ENCODE peak calls at places on chromosomes 6 and 20, in seven cellular contexts. O, W, E, G, H, Y and C are unnamed samples.

GRCh38 chr6:26217714-26218075 is 130.5 kb downstream of the HFE start:
- DNase-seq in O (no peak), W (no peak), E (no peak), G (peak; percentile 26), H (peak; percentile 42), Y (no peak), C (no peak)

GRCh38 chr20:61353261-61353995 is 101.4 kb downstream of the CDH4 start:
- DNase-seq in O (no peak), W (no peak), E (no peak), G (peak; percentile 75), H (no peak), Y (no peak), C (no peak)

GRCh38 chr20:63556873-63557478 is 3.0 kb downstream of the FNDC11 start:
- DNase-seq in O (no peak), W (no peak), E (no peak), G (no peak), H (no peak), Y (no peak), C (no peak)

GRCh38 chr20:43331911-43332310 is 125.8 kb upstream of the SRSF6 start:
- DNase-seq in O (no peak), W (no peak), E (no peak), G (no peak), H (no peak), Y (no peak), C (no peak)

GRCh38 chr6:7723554-7723953 is 2.3 kb upstream of the BMP6 start:
- DNase-seq in O (no peak), W (no peak), E (no peak), G (no peak), H (no peak), Y (no peak), C (no peak)

GRCh38 chr6:84623956-84624680 is 140.3 kb downstream of the TBX18 start:
- DNase-seq in O (no peak), W (no peak), E (no peak), G (peak; percentile 95), H (no peak), Y (no peak), C (no peak)

GRCh38 chr20:63243604-63244247 is 8.0 kb downstream of the BIRC7 start:
- DNase-seq in O (no peak), W (no peak), E (no peak), G (no peak), H (no peak), Y (no peak), C (no peak)

GRCh38 chr20:8431538-8432434 is 299.7 kb downstream of the PLCB1 start:
- DNase-seq in O (peak; percentile 24), W (peak; percentile 94), E (no peak), G (no peak), H (peak; percentile 21), Y (peak; percentile 92), C (no peak)

GRCh38 chr6:15755555-15755954 is 92.7 kb upstream of the DTNBP1 start:
- DNase-seq in O (no peak), W (no peak), E (no peak), G (no peak), H (no peak), Y (no peak), C (no peak)

GRCh38 chr6:43707767-43708166 is 20.2 kb upstream of the MRPS18A start:
- DNase-seq in O (no peak), W (no peak), E (no peak), G (no peak), H (no peak), Y (no peak), C (no peak)

GRCh38 chr6:3612341-3613041 is 139.0 kb downstream of the PXDC1 start:
- DNase-seq in O (no peak), W (peak; percentile 82), E (peak; percentile 60), G (peak; percentile 95), H (peak; percentile 87), Y (peak; percentile 26), C (peak; percentile 69)

GRCh38 chr6:85449818-85450577 is at the start of gene NT5E:
- DNase-seq in O (peak; percentile 17), W (peak; percentile 58), E (peak; percentile 52), G (peak; percentile 75), H (peak; percentile 18), Y (peak; percentile 3), C (peak; percentile 55)

GRCh38 chr20:8809107-8809953 is 259.6 kb upstream of the PLCB4 start:
- DNase-seq in O (no peak), W (no peak), E (no peak), G (no peak), H (no peak), Y (no peak), C (no peak)

GRCh38 chr6:119517428-119517827 is 167.9 kb upstream of the MAN1A1 start:
- DNase-seq in O (no peak), W (no peak), E (no peak), G (no peak), H (no peak), Y (no peak), C (no peak)

GRCh38 chr6:5996701-5997419 is 9.9 kb downstream of the NRN1 start:
- DNase-seq in O (peak; percentile 57), W (peak; percentile 37), E (no peak), G (no peak), H (no peak), Y (peak; percentile 60), C (no peak)

GRCh38 chr6:39360378-39360777 is 37.9 kb upstream of the KCNK16 start:
- DNase-seq in O (no peak), W (no peak), E (no peak), G (no peak), H (no peak), Y (no peak), C (no peak)

GRCh38 chr20:46545077-46545826 is 5.2 kb downstream of the OCSTAMP start:
- DNase-seq in O (no peak), W (no peak), E (no peak), G (no peak), H (no peak), Y (no peak), C (no peak)

GRCh38 chr6:29653452-29654038 is 3.3 kb upstream of the MOG start:
- DNase-seq in O (peak; percentile 82), W (peak; percentile 69), E (peak; percentile 48), G (peak; percentile 68), H (peak; percentile 83), Y (peak; percentile 73), C (peak; percentile 79)

GRCh38 chr20:46119028-46119546 is 973 bp downstream of the CD40 start:
- DNase-seq in O (no peak), W (no peak), E (no peak), G (no peak), H (no peak), Y (no peak), C (no peak)

GRCh38 chr6:135114355-135115145 is 59.9 kb upstream of the HBS1L start:
- DNase-seq in O (no peak), W (no peak), E (no peak), G (no peak), H (no peak), Y (no peak), C (no peak)

GRCh38 chr20:38894091-38894847 is 31.9 kb upstream of the FAM83D start:
- DNase-seq in O (peak; percentile 66), W (peak; percentile 68), E (no peak), G (peak; percentile 3), H (no peak), Y (peak; percentile 53), C (peak; percentile 71)

GRCh38 chr6:33857301-33858052 is 53.7 kb upstream of the MLN start:
- DNase-seq in O (no peak), W (no peak), E (no peak), G (no peak), H (no peak), Y (no peak), C (no peak)

GRCh38 chr6:73803562-73804221 is 107.7 kb downstream of the CD109 start:
- DNase-seq in O (peak; percentile 1), W (peak; percentile 5), E (peak; percentile 59), G (peak; percentile 98), H (peak; percentile 5), Y (peak; percentile 8), C (peak; percentile 70)

GRCh38 chr6:105763866-105764265 is 322.3 kb upstream of the PRDM1 start:
- DNase-seq in O (no peak), W (no peak), E (no peak), G (no peak), H (no peak), Y (no peak), C (no peak)

GRCh38 chr6:99821164-99821563 is 172.9 kb downstream of the MCHR2 start:
- DNase-seq in O (no peak), W (no peak), E (no peak), G (no peak), H (peak; percentile 4), Y (no peak), C (no peak)

GRCh38 chr20:7716286-7716972 is 223.8 kb downstream of the HAO1 start:
- DNase-seq in O (no peak), W (no peak), E (no peak), G (no peak), H (peak; percentile 39), Y (no peak), C (no peak)

GRCh38 chr6:43687079-43687436 is 533 bp downstream of the MRPS18A start:
- DNase-seq in O (no peak), W (no peak), E (no peak), G (no peak), H (no peak), Y (no peak), C (no peak)

GRCh38 chr6:28226460-28226859 is 1.4 kb downstream of the ZSCAN9 start:
- DNase-seq in O (no peak), W (no peak), E (no peak), G (no peak), H (no peak), Y (no peak), C (no peak)

GRCh38 chr6:159969204-159969912 is 476 bp downstream of the IGF2R start:
- DNase-seq in O (peak; percentile 16), W (peak; percentile 43), E (no peak), G (peak; percentile 29), H (no peak), Y (no peak), C (peak; percentile 6)